ENCODE peak calls at places on chromosomes 1 and 21, in six cellular contexts. One of them, this sample, is unnamed.

GRCh38 chr1:173506437-173506836 is 29.3 kb downstream of the PRDX6 start:
- DNase-seq in neuronal stem cell: no peak
- DNase-seq in IMR-90: no peak
- DNase-seq in H9: peak; percentile 64
- DNase-seq in mesenchymal stem cell: no peak
- DNase-seq in H1: no peak
- DNase-seq in this sample: no peak

GRCh38 chr1:158248122-158248521 is 6.1 kb upstream of the CD1A start:
- DNase-seq in neuronal stem cell: no peak
- DNase-seq in IMR-90: no peak
- DNase-seq in H9: no peak
- DNase-seq in mesenchymal stem cell: no peak
- DNase-seq in H1: no peak
- DNase-seq in this sample: peak; percentile 5

GRCh38 chr1:35554261-35555211 is 2.7 kb downstream of the KIAA0319L start:
- DNase-seq in neuronal stem cell: no peak
- DNase-seq in IMR-90: no peak
- DNase-seq in H9: peak; percentile 69
- DNase-seq in mesenchymal stem cell: no peak
- DNase-seq in H1: no peak
- DNase-seq in this sample: no peak

GRCh38 chr21:15826147-15826780 is 96.5 kb downstream of the USP25 start:
- DNase-seq in neuronal stem cell: peak; percentile 14
- DNase-seq in IMR-90: peak; percentile 54
- DNase-seq in H9: peak; percentile 36
- DNase-seq in mesenchymal stem cell: peak; percentile 52
- DNase-seq in H1: no peak
- DNase-seq in this sample: peak; percentile 85

GRCh38 chr1:180156631-180157091 is 2.0 kb downstream of the QSOX1 start:
- DNase-seq in neuronal stem cell: no peak
- DNase-seq in IMR-90: peak; percentile 78
- DNase-seq in H9: no peak
- DNase-seq in mesenchymal stem cell: peak; percentile 81
- DNase-seq in H1: no peak
- DNase-seq in this sample: peak; percentile 79

GRCh38 chr1:228142616-228143203 is 2.6 kb downstream of the GUK1 start:
- DNase-seq in neuronal stem cell: no peak
- DNase-seq in IMR-90: no peak
- DNase-seq in H9: no peak
- DNase-seq in mesenchymal stem cell: no peak
- DNase-seq in H1: no peak
- DNase-seq in this sample: no peak

GRCh38 chr1:104295516-104295915 is 545.8 kb downstream of the AMY1C start:
- DNase-seq in neuronal stem cell: no peak
- DNase-seq in IMR-90: no peak
- DNase-seq in H9: no peak
- DNase-seq in mesenchymal stem cell: no peak
- DNase-seq in H1: no peak
- DNase-seq in this sample: no peak

GRCh38 chr1:59081795-59082194 is 215.1 kb upstream of the FGGY start:
- DNase-seq in neuronal stem cell: no peak
- DNase-seq in IMR-90: no peak
- DNase-seq in H9: no peak
- DNase-seq in mesenchymal stem cell: no peak
- DNase-seq in H1: no peak
- DNase-seq in this sample: no peak

GRCh38 chr1:26134466-26134865 is 22.8 kb downstream of the PDIK1L start:
- DNase-seq in neuronal stem cell: no peak
- DNase-seq in IMR-90: no peak
- DNase-seq in H9: no peak
- DNase-seq in mesenchymal stem cell: no peak
- DNase-seq in H1: no peak
- DNase-seq in this sample: no peak

GRCh38 chr1:174274884-174275283 is 115.6 kb downstream of the RABGAP1L start:
- DNase-seq in neuronal stem cell: no peak
- DNase-seq in IMR-90: peak; percentile 1
- DNase-seq in H9: no peak
- DNase-seq in mesenchymal stem cell: no peak
- DNase-seq in H1: no peak
- DNase-seq in this sample: no peak

GRCh38 chr21:46021978-46022544 is 40.5 kb downstream of the COL6A1 start:
- DNase-seq in neuronal stem cell: no peak
- DNase-seq in IMR-90: no peak
- DNase-seq in H9: no peak
- DNase-seq in mesenchymal stem cell: peak; percentile 85
- DNase-seq in H1: no peak
- DNase-seq in this sample: no peak

GRCh38 chr1:6785721-6786505 is 659 bp downstream of the CAMTA1 start:
- DNase-seq in neuronal stem cell: peak; percentile 40
- DNase-seq in IMR-90: peak; percentile 15
- DNase-seq in H9: peak; percentile 55
- DNase-seq in mesenchymal stem cell: peak; percentile 43
- DNase-seq in H1: peak; percentile 17
- DNase-seq in this sample: peak; percentile 34

GRCh38 chr21:31552826-31553225 is 106.7 kb upstream of the SOD1 start:
- DNase-seq in neuronal stem cell: no peak
- DNase-seq in IMR-90: no peak
- DNase-seq in H9: no peak
- DNase-seq in mesenchymal stem cell: no peak
- DNase-seq in H1: no peak
- DNase-seq in this sample: no peak

GRCh38 chr1:234286206-234286605 is 87.0 kb upstream of the COA6 start:
- DNase-seq in neuronal stem cell: no peak
- DNase-seq in IMR-90: no peak
- DNase-seq in H9: no peak
- DNase-seq in mesenchymal stem cell: no peak
- DNase-seq in H1: no peak
- DNase-seq in this sample: no peak
- H4K91ac ChIP-seq in neuronal stem cell: no peak overlapping the region
- H4K91ac ChIP-seq in IMR-90: no peak overlapping the region
- H4K91ac ChIP-seq in H9: no peak overlapping the region
- H4K91ac ChIP-seq in mesenchymal stem cell: no peak overlapping the region
- H4K91ac ChIP-seq in H1: no peak overlapping the region
- H4K91ac ChIP-seq in this sample: no peak overlapping the region

GRCh38 chr21:23475518-23476189 is 2131.6 kb downstream of the MRPL39 start:
- DNase-seq in neuronal stem cell: no peak
- DNase-seq in IMR-90: no peak
- DNase-seq in H9: no peak
- DNase-seq in mesenchymal stem cell: no peak
- DNase-seq in H1: no peak
- DNase-seq in this sample: peak; percentile 0
- H4K91ac ChIP-seq in neuronal stem cell: no peak overlapping the region
- H4K91ac ChIP-seq in IMR-90: no peak overlapping the region
- H4K91ac ChIP-seq in H9: no peak overlapping the region
- H4K91ac ChIP-seq in mesenchymal stem cell: no peak overlapping the region
- H4K91ac ChIP-seq in H1: no peak overlapping the region
- H4K91ac ChIP-seq in this sample: no peak overlapping the region

DNA sequence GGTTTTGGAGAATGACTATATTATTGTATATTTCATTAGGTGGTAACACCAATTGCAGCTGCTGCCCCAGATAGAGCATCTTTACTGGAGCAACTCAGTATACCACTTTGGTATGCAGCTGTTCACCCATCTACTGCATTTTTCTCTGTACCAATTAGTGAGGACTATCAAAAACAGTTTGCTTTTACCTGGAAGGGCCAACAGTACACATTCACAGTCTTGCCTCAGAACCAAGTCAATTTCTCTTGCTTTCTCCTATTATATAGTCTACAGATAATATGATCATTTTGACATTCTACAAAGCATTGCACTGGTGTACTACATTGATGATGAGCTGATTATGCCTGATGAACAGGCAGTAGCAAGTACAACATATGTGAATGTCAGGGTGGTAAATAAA is 99.3 kb downstream of the PTPRU start:
- DNase-seq in neuronal stem cell: no peak
- DNase-seq in IMR-90: no peak
- DNase-seq in H9: no peak
- DNase-seq in mesenchymal stem cell: no peak
- DNase-seq in H1: no peak
- DNase-seq in this sample: no peak
- H4K91ac ChIP-seq in neuronal stem cell: no peak overlapping the region
- H4K91ac ChIP-seq in IMR-90: no peak overlapping the region
- H4K91ac ChIP-seq in H9: no peak overlapping the region
- H4K91ac ChIP-seq in mesenchymal stem cell: no peak overlapping the region
- H4K91ac ChIP-seq in H1: no peak overlapping the region
- H4K91ac ChIP-seq in this sample: no peak overlapping the region

GRCh38 chr1:87757700-87758099 is 429.0 kb downstream of the LMO4 start:
- DNase-seq in neuronal stem cell: no peak
- DNase-seq in IMR-90: peak; percentile 57
- DNase-seq in H9: no peak
- DNase-seq in mesenchymal stem cell: peak; percentile 26
- DNase-seq in H1: no peak
- DNase-seq in this sample: no peak
- H4K91ac ChIP-seq in neuronal stem cell: no peak overlapping the region
- H4K91ac ChIP-seq in IMR-90: peak overlapping the region; percentile 16
- H4K91ac ChIP-seq in H9: no peak overlapping the region
- H4K91ac ChIP-seq in mesenchymal stem cell: no peak overlapping the region
- H4K91ac ChIP-seq in H1: no peak overlapping the region
- H4K91ac ChIP-seq in this sample: no peak overlapping the region

GRCh38 chr1:90671736-90672135 is 45.4 kb downstream of the BARHL2 start:
- DNase-seq in neuronal stem cell: no peak
- DNase-seq in IMR-90: no peak
- DNase-seq in H9: no peak
- DNase-seq in mesenchymal stem cell: no peak
- DNase-seq in H1: no peak
- DNase-seq in this sample: no peak
- H4K91ac ChIP-seq in neuronal stem cell: no peak overlapping the region
- H4K91ac ChIP-seq in IMR-90: no peak overlapping the region
- H4K91ac ChIP-seq in H9: no peak overlapping the region
- H4K91ac ChIP-seq in mesenchymal stem cell: no peak overlapping the region
- H4K91ac ChIP-seq in H1: no peak overlapping the region
- H4K91ac ChIP-seq in this sample: no peak overlapping the region

GRCh38 chr1:20148571-20149500 is 9.7 kb downstream of the PLA2G2F start:
- DNase-seq in neuronal stem cell: no peak
- DNase-seq in IMR-90: no peak
- DNase-seq in H9: no peak
- DNase-seq in mesenchymal stem cell: no peak
- DNase-seq in H1: no peak
- DNase-seq in this sample: no peak
- H4K91ac ChIP-seq in neuronal stem cell: no peak overlapping the region
- H4K91ac ChIP-seq in IMR-90: no peak overlapping the region
- H4K91ac ChIP-seq in H9: no peak overlapping the region
- H4K91ac ChIP-seq in mesenchymal stem cell: no peak overlapping the region
- H4K91ac ChIP-seq in H1: peak overlapping the region; percentile 84
- H4K91ac ChIP-seq in this sample: no peak overlapping the region

GRCh38 chr1:234295039-234295438 is 78.2 kb upstream of the COA6 start:
- DNase-seq in neuronal stem cell: no peak
- DNase-seq in IMR-90: no peak
- DNase-seq in H9: no peak
- DNase-seq in mesenchymal stem cell: no peak
- DNase-seq in H1: no peak
- DNase-seq in this sample: no peak
- H4K91ac ChIP-seq in neuronal stem cell: no peak overlapping the region
- H4K91ac ChIP-seq in IMR-90: no peak overlapping the region
- H4K91ac ChIP-seq in H9: no peak overlapping the region
- H4K91ac ChIP-seq in mesenchymal stem cell: no peak overlapping the region
- H4K91ac ChIP-seq in H1: no peak overlapping the region
- H4K91ac ChIP-seq in this sample: no peak overlapping the region